ENCODE peak calls at places on chromosomes 3 and 15, in ten cellular contexts. L is H1, N is astrocyte, I is left ventricle myocardium inferior, U is thoracic aorta, X is tibial artery, F is IMR-90, V is upper lobe of right lung, T is psoas muscle, Q is neural progenitor cell. E is an unnamed sample.

GRCh38 chr15:62503451-62503850 is 338.4 kb upstream of the C2CD4B start:
- DNase-seq in I (no peak), T (no peak), V (no peak), L (no peak), U (peak; percentile 20), N (no peak), X (peak; percentile 35), F (no peak), Q (no peak), E (peak; percentile 66)

GRCh38 chr3:135237371-135237770 is 442.3 kb downstream of the EPHB1 start:
- DNase-seq in L (no peak), F (no peak), X (no peak), U (no peak), V (no peak), N (no peak), Q (peak; percentile 38), T (no peak), I (no peak), E (no peak)

GRCh38 chr3:4856136-4856535 is 123.1 kb upstream of the BHLHE40 start:
- DNase-seq in U (no peak), X (no peak), I (no peak), V (no peak), F (no peak), T (no peak), Q (no peak), L (no peak), N (no peak), E (no peak)

GRCh38 chr3:158148218-158148617 is 38.3 kb downstream of the RSRC1 start:
- DNase-seq in V (no peak), X (no peak), I (no peak), F (peak; percentile 6), Q (no peak), N (peak; percentile 22), U (no peak), T (no peak), L (no peak), E (no peak)

GRCh38 chr3:57557088-57557537 is 1.0 kb downstream of the PDE12 start:
- DNase-seq in T (peak; percentile 23), X (no peak), U (no peak), N (peak; percentile 34), L (no peak), F (peak; percentile 56), V (no peak), I (no peak), Q (peak; percentile 24), E (peak; percentile 3)

GRCh38 chr15:80846416-80846815 is 67.2 kb downstream of the CEMIP start:
- DNase-seq in X (no peak), U (no peak), I (no peak), F (peak; percentile 31), L (no peak), Q (no peak), V (no peak), T (no peak), N (no peak), E (no peak)

GRCh38 chr15:84736375-84736774 is 12.0 kb upstream of the ZNF592 start:
- DNase-seq in N (no peak), F (no peak), I (no peak), U (no peak), X (no peak), Q (no peak), L (no peak), T (no peak), V (no peak), E (no peak)

GRCh38 chr3:157836022-157836421 is 270.2 kb downstream of the SHOX2 start:
- DNase-seq in L (no peak), V (no peak), T (peak; percentile 22), F (no peak), I (no peak), N (no peak), Q (no peak), U (no peak), X (no peak), E (no peak)

GRCh38 chr3:63819151-63819398 is at the start of gene C3orf49:
- DNase-seq in I (no peak), X (no peak), F (no peak), T (no peak), L (no peak), N (no peak), Q (no peak), V (no peak), U (no peak), E (no peak)

GRCh38 chr15:33910741-33911140 is 57.6 kb upstream of the CHRM5 start:
- DNase-seq in I (no peak), U (no peak), Q (no peak), L (no peak), X (no peak), N (peak; percentile 64), V (no peak), T (no peak), F (peak; percentile 69), E (no peak)

GRCh38 chr3:129282727-129283327 is 4.2 kb downstream of the HMCES start:
- DNase-seq in I (no peak), N (peak; percentile 81), X (no peak), F (peak; percentile 47), V (no peak), L (no peak), Q (no peak), U (no peak), T (no peak), E (peak; percentile 46)
- TF ChIP-seq CTCF in I (no peak), N (no peak), X (no peak), F (no peak), V (no peak), L (no peak), Q (no peak), U (no peak), T (no peak), E (no peak)

GRCh38 chr3:111874177-111874820 is 15.2 kb downstream of the PHLDB2 start:
- DNase-seq in U (no peak), I (no peak), X (no peak), Q (peak; percentile 55), L (no peak), V (no peak), T (no peak), F (peak; percentile 77), N (peak; percentile 80), E (peak; percentile 25)
- H3K27ac ChIP-seq in U (no peak overlapping the region), I (peak overlapping the region; percentile 14), X (peak overlapping the region; percentile 47), Q (no peak overlapping the region), L (no peak overlapping the region), V (no peak overlapping the region), T (no peak overlapping the region), F (no peak overlapping the region), N (peak overlapping the region; percentile 66), E (no peak overlapping the region)

DNA sequence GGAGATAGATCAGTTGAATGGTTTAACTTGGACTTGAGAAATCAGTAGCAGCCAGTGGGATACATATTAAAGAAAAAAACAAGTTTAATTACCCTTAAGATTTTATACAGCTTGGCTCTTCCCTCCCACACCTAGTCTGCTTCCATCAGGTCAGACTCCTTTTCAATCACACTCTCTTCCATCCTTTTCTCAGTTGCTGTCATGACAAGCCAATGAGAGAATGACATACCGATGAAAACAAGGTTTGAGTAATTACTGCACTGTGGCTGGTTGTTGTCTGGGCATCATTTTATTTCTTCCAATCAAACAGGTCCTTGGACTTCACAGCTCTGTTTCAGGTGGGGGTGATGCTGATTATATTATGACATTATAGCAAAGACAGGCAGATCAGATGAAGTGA is 424.6 kb downstream of the ZBTB20 start:
- DNase-seq in Q (no peak), U (no peak), T (no peak), V (no peak), F (no peak), X (no peak), N (no peak), L (no peak), I (no peak), E (no peak)
- H3K4me1 ChIP-seq in Q (no peaks in the 10 kb centered on the region), U (peaks cover 20% of the 10 kb centered on the region), T (peaks cover 14% of the 10 kb centered on the region), V (peaks cover 7% of the 10 kb centered on the region), F (no peaks in the 10 kb centered on the region), X (no peaks in the 10 kb centered on the region), N (no peaks in the 10 kb centered on the region), L (no peaks in the 10 kb centered on the region), I (peaks cover 46% of the 10 kb centered on the region), E (no peaks in the 10 kb centered on the region)

GRCh38 chr3:185823280-185824044 is 1.4 kb downstream of the IGF2BP2 start:
- DNase-seq in L (no peak), X (peak; percentile 36), U (no peak), N (no peak), F (peak; percentile 41), I (peak; percentile 40), Q (peak; percentile 73), V (peak; percentile 73), T (peak; percentile 22), E (peak; percentile 61)
- TF ChIP-seq CTCF in L (no peak), X (no peak), U (no peak), N (no peak), F (no peak), I (no peak), Q (peak; percentile 33), V (no peak), T (no peak), E (peak; percentile 42)

GRCh38 chr3:61572879-61573278 is 11.5 kb downstream of the PTPRG start:
- DNase-seq in X (no peak), F (no peak), T (no peak), N (no peak), Q (no peak), V (no peak), U (no peak), I (no peak), L (no peak), E (no peak)

GRCh38 chr3:61577760-61578159 is 16.4 kb downstream of the PTPRG start:
- DNase-seq in V (no peak), F (no peak), U (no peak), N (no peak), X (no peak), I (no peak), L (no peak), Q (no peak), T (no peak), E (no peak)

GRCh38 chr3:61573441-61573840 is 12.1 kb downstream of the PTPRG start:
- DNase-seq in L (no peak), F (no peak), T (no peak), I (no peak), Q (no peak), U (no peak), X (no peak), V (no peak), N (no peak), E (no peak)

GRCh38 chr3:61575893-61576292 is 14.5 kb downstream of the PTPRG start:
- DNase-seq in L (no peak), U (no peak), I (no peak), X (no peak), N (no peak), Q (no peak), V (no peak), F (no peak), T (no peak), E (no peak)

DNA sequence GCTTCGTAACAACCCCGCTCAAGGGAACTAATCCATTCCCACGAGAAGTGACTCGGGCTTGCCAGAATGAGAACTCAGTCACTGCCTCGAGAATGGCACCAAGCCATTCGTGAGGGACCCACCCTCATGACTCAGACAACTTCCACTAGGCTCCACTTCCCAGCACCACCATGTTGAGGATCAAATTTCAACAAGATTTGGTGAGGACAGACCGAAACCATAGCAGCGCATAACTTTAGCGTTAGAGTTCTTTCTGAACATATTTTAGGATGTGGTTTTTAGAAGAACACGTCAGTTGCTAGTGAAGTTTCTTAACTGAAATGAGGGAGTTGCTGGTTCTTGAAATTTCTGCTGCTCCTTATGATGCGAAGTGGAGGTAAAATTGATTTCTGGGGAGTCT is 13.5 kb downstream of the PTPRG start:
- DNase-seq in Q (no peak), T (peak; percentile 46), U (no peak), F (peak; percentile 97), L (no peak), V (no peak), X (peak; percentile 48), I (no peak), N (peak; percentile 100), E (no peak)
- H3K27ac ChIP-seq in Q (no peak overlapping the region), T (no peak overlapping the region), U (no peak overlapping the region), F (peak overlapping the region; percentile 64), L (no peak overlapping the region), V (no peak overlapping the region), X (peak overlapping the region; percentile 65), I (no peak overlapping the region), N (peak overlapping the region; percentile 84), E (no peak overlapping the region)

GRCh38 chr15:67178569-67179210 is 75.8 kb downstream of the AAGAB start:
- DNase-seq in X (peak; percentile 13), Q (no peak), U (no peak), N (peak; percentile 99), F (peak; percentile 99), V (no peak), T (no peak), I (no peak), L (no peak), E (no peak)
- H3K4me1 ChIP-seq in X (peaks cover 30% of the 10 kb centered on the region), Q (peaks cover 14% of the 10 kb centered on the region), U (peaks cover 44% of the 10 kb centered on the region), N (peaks cover 49% of the 10 kb centered on the region), F (peaks cover 63% of the 10 kb centered on the region), V (peaks cover 41% of the 10 kb centered on the region), T (peaks cover 71% of the 10 kb centered on the region), I (peaks cover 49% of the 10 kb centered on the region), L (peaks cover 10% of the 10 kb centered on the region), E (peaks cover 35% of the 10 kb centered on the region)